ENCODE peak calls at places on chromosomes 4 and X, in seven cellular contexts. X, L, Y, E, S, I and K are unnamed samples.

GRCh38 chr4:110970642-110971041 is 347.8 kb upstream of the PITX2 start:
- DNase-seq in X (no peak), L (peak; percentile 37), Y (no peak), E (no peak), S (peak; percentile 70), I (no peak), K (peak; percentile 3)

GRCh38 chrX:19557816-19558215 is 42.5 kb upstream of the MAP3K15 start:
- DNase-seq in X (no peak), L (peak; percentile 28), Y (no peak), E (no peak), S (no peak), I (no peak), K (no peak)

GRCh38 chrX:8731579-8732395 is at the start of gene ANOS1:
- DNase-seq in X (no peak), L (no peak), Y (peak; percentile 81), E (no peak), S (no peak), I (peak; percentile 33), K (peak; percentile 15)

GRCh38 chr4:28287837-28288236 is 1427.2 kb downstream of the STIM2 start:
- DNase-seq in X (no peak), L (peak; percentile 99), Y (no peak), E (no peak), S (no peak), I (no peak), K (peak; percentile 57)

GRCh38 chrX:53188763-53189162 is 36.2 kb downstream of the KDM5C start:
- DNase-seq in X (no peak), L (no peak), Y (no peak), E (no peak), S (no peak), I (no peak), K (no peak)

GRCh38 chrX:87525771-87526229 is 8.2 kb downstream of the KLHL4 start:
- DNase-seq in X (no peak), L (no peak), Y (no peak), E (no peak), S (no peak), I (no peak), K (no peak)

GRCh38 chr4:128639586-128640270 is 169.8 kb upstream of the JADE1 start:
- DNase-seq in X (no peak), L (peak; percentile 67), Y (no peak), E (no peak), S (no peak), I (no peak), K (no peak)

GRCh38 chrX:136185409-136186022 is 38.2 kb downstream of the FHL1 start:
- DNase-seq in X (no peak), L (peak; percentile 60), Y (no peak), E (no peak), S (no peak), I (no peak), K (no peak)

GRCh38 chr4:77154761-77155499 is 2.1 kb upstream of the CCNG2 start:
- DNase-seq in X (no peak), L (no peak), Y (no peak), E (no peak), S (no peak), I (no peak), K (no peak)

GRCh38 chr4:52377563-52377962 is 281.5 kb downstream of the USP46 start:
- DNase-seq in X (no peak), L (no peak), Y (no peak), E (no peak), S (no peak), I (no peak), K (no peak)